ENCODE peak calls at places on chromosome 1, in five cellular contexts. W is endodermal cell, O is tibial artery, P is BJ, A is colonic mucosa. J is an unnamed sample.

GRCh38 chr1:1434131-1434811 is 1.2 kb upstream of the VWA1 start:
- DNase-seq in W (peak; percentile 91), P (no peak), A (peak; percentile 40), O (peak; percentile 80), J (no peak)

GRCh38 chr1:172460901-172461315 is 17.0 kb upstream of the PIGC start:
- DNase-seq in P (no peak), A (no peak), W (no peak), O (no peak), J (no peak)

GRCh38 chr1:6037338-6037762 is 8.3 kb upstream of the KCNAB2 start:
- DNase-seq in P (no peak), A (no peak), O (no peak), W (peak; percentile 63), J (no peak)

GRCh38 chr1:159177273-159177907 is 6.0 kb downstream of the CADM3 start:
- DNase-seq in O (no peak), P (no peak), W (peak; percentile 92), A (peak; percentile 29), J (peak; percentile 21)

GRCh38 chr1:32900956-32901822 is at the start of gene TMEM54:
- DNase-seq in O (peak; percentile 72), A (peak; percentile 81), P (no peak), W (peak; percentile 74), J (no peak)

GRCh38 chr1:41404308-41404755 is 43.1 kb downstream of the FOXO6 start:
- DNase-seq in W (peak; percentile 83), P (no peak), A (no peak), O (no peak), J (no peak)

GRCh38 chr1:51249445-51249844 is 13.4 kb downstream of the RNF11 start:
- DNase-seq in W (no peak), O (no peak), P (no peak), A (no peak), J (no peak)

GRCh38 chr1:6660415-6661049 is 35.9 kb downstream of the THAP3 start:
- DNase-seq in P (no peak), W (no peak), O (no peak), A (no peak), J (peak; percentile 10)

GRCh38 chr1:9280015-9280860 is 12.5 kb upstream of the SPSB1 start:
- DNase-seq in O (peak; percentile 86), P (peak; percentile 71), W (peak; percentile 71), A (peak; percentile 68), J (peak; percentile 81)

GRCh38 chr1:208485512-208485911 is 241.3 kb upstream of the PLXNA2 start:
- DNase-seq in P (no peak), W (no peak), O (no peak), A (no peak), J (no peak)

GRCh38 chr1:177469519-177469918 is 298.8 kb downstream of the BRINP2 start:
- DNase-seq in A (no peak), W (no peak), P (no peak), O (no peak), J (no peak)

GRCh38 chr1:66927528-66927927 is 2.7 kb downstream of the MIER1 start:
- DNase-seq in P (no peak), O (no peak), W (no peak), A (no peak), J (no peak)

GRCh38 chr1:17259233-17259873 is 10.5 kb downstream of the PADI3 start:
- DNase-seq in A (no peak), W (no peak), P (no peak), O (no peak), J (no peak)

GRCh38 chr1:224433041-224433670 is 1.4 kb downstream of the WDR26 start:
- DNase-seq in A (peak; percentile 63), W (peak; percentile 59), P (no peak), O (no peak), J (no peak)

GRCh38 chr1:4054957-4055676 is 155.0 kb upstream of the C1orf174 start:
- DNase-seq in A (no peak), O (peak; percentile 58), P (no peak), W (no peak), J (no peak)

GRCh38 chr1:26145041-26145959 is 13.6 kb upstream of the FAM110D start:
- DNase-seq in P (no peak), A (peak; percentile 88), W (peak; percentile 93), O (peak; percentile 83), J (no peak)

GRCh38 chr1:23423415-23424170 is 955 bp downstream of the TCEA3 start:
- DNase-seq in A (peak; percentile 90), O (no peak), W (peak; percentile 83), P (no peak), J (no peak)

GRCh38 chr1:206422525-206422924 is 47.8 kb upstream of the IKBKE start:
- DNase-seq in W (no peak), O (no peak), A (no peak), P (no peak), J (no peak)

GRCh38 chr1:103069201-103069600 is 39.1 kb downstream of the COL11A1 start:
- DNase-seq in W (no peak), P (no peak), A (no peak), O (no peak), J (no peak)

GRCh38 chr1:203091761-203092330 is 6.0 kb upstream of the MYOG start:
- DNase-seq in A (no peak), P (no peak), W (no peak), O (no peak), J (no peak)

GRCh38 chr1:46027788-46028573 is 104.4 kb downstream of the PIK3R3 start:
- DNase-seq in O (no peak), P (no peak), W (no peak), A (no peak), J (no peak)

GRCh38 chr1:18738617-18739016 is 108.0 kb downstream of the PAX7 start:
- DNase-seq in O (no peak), P (no peak), A (no peak), W (no peak), J (no peak)

GRCh38 chr1:156220226-156220625 is 7.4 kb downstream of the PMF1 start:
- DNase-seq in O (no peak), A (no peak), W (no peak), P (no peak), J (no peak)

GRCh38 chr1:24714859-24715520 is 30.3 kb upstream of the CLIC4 start:
- DNase-seq in O (no peak), W (no peak), P (no peak), A (no peak), J (no peak)

GRCh38 chr1:172917972-172918371 is 132.8 kb downstream of the TNFSF18 start:
- DNase-seq in A (no peak), P (peak; percentile 93), W (no peak), O (no peak), J (peak; percentile 85)

GRCh38 chr1:162077900-162078299 is 8.4 kb downstream of the NOS1AP start:
- DNase-seq in A (no peak), O (no peak), P (no peak), W (no peak), J (no peak)

GRCh38 chr1:218702808-218703207 is 357.7 kb downstream of the TGFB2 start:
- DNase-seq in A (no peak), P (no peak), O (no peak), W (no peak), J (no peak)

GRCh38 chr1:19418503-19418971 is 66.8 kb downstream of the CAPZB start:
- DNase-seq in W (no peak), O (no peak), A (no peak), P (peak; percentile 66), J (no peak)

GRCh38 chr1:205667909-205668643 is 12.2 kb downstream of the SLC45A3 start:
- DNase-seq in W (no peak), O (no peak), P (no peak), A (peak; percentile 75), J (no peak)

GRCh38 chr1:245605480-245606156 is 450.8 kb downstream of the KIF26B start:
- DNase-seq in A (no peak), O (no peak), P (peak; percentile 60), W (peak; percentile 48), J (no peak)

GRCh38 chr1:31709060-31709459 is 5.2 kb upstream of the COL16A1 start:
- DNase-seq in P (no peak), O (no peak), W (no peak), A (no peak), J (no peak)

GRCh38 chr1:205313681-205314308 is 7.8 kb downstream of the NUAK2 start:
- DNase-seq in O (peak; percentile 70), P (no peak), A (peak; percentile 57), W (peak; percentile 95), J (no peak)

GRCh38 chr1:239816090-239816812 is 275.4 kb upstream of the FMN2 start:
- DNase-seq in O (peak; percentile 74), A (peak; percentile 29), P (peak; percentile 10), W (peak; percentile 87), J (peak; percentile 77)

DNA sequence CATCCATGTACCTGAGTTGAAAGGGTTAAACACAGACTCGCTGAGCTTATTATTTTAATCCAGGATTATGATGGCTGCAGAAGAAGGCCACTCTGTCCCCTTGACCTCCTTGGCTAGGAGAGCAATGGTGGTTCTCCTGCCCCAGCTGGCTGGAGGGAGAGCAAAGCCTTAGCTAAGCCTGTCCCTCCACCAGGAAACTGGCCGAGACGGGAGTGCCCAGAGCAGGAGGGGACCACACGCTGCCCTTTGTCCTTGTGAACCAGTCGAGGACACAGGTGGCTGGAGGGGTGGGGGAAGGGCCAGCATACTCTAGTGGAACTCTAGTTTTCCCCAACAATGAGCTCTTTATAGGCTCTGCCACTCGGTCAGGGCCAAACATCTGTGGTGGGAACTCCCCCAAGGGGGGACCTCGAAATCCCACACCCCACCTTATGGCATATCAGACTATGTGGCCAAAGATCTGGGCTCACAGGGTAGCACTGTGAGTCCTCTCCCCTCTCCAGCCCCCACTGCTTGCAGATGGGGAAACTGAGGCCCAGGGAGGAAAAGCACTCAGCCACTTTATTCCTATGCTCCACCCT is 12.9 kb downstream of the KIAA1614 start:
- DNase-seq in P (no peak), A (no peak), O (no peak), W (no peak), J (no peak)
- H3K4me3 ChIP-seq in P (no peak overlapping the region), A (no peak overlapping the region), O (no peak overlapping the region), W (no peak overlapping the region), J (no peak overlapping the region)

DNA sequence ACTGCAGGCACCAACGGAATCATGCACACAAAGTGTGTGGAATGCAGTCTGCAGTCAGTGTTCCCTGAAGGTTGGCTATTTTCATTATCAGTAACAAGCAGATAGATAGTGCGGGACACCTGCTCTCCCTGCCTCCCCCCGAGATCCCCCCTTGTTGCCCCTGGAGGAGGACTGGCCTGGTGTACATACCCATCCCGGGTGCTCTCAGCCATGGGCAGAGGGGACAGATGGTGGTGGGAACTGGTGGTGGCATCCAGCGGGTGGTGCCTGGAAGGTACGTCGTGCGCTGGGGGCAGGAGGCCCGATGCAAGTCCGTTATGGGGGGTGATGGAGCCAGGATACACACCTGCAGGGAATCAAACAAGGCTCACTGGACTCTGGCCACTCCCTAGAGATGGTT is 55.2 kb downstream of the DMRTB1 start:
- DNase-seq in A (no peak), W (no peak), O (no peak), P (no peak), J (no peak)
- TF ChIP-seq CTCF in A (no peak), W (no peak), O (no peak), P (no peak), J (no peak)

GRCh38 chr1:110355321-110355720 is 16.1 kb downstream of the RBM15 start:
- DNase-seq in W (no peak), A (no peak), O (no peak), P (no peak), J (no peak)
- H3K36me3 ChIP-seq in W (peaks cover 37% of the 10 kb centered on the region), A (no peaks in the 10 kb centered on the region), O (no peaks in the 10 kb centered on the region), P (no peaks in the 10 kb centered on the region), J (no peaks in the 10 kb centered on the region)

DNA sequence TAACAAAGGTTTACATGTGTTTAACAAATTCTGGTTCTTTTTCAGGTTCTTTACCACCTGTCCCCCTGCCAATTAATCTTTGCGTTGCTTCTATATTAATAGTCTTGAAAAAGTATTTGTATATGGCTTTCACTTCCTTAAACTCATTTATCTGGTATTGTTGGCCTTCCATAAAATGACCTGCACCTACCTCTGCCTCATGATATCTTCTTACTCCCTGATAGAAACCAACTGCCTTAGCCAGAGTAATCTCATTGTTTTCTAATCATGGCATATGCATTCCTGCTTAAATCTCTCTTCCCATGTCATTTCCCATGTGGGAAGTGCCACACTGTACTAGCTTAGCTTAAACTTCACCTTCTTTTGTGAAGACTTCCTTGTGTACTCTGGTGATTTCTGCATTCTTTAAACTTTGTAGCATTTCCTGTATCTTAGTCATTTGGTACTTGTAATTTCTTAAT is 8.7 kb downstream of the SMG7 start:
- DNase-seq in W (no peak), O (no peak), A (no peak), P (no peak), J (no peak)
- H3K4me3 ChIP-seq in W (peak overlapping the region; percentile 41), O (no peak overlapping the region), A (no peak overlapping the region), P (no peak overlapping the region), J (no peak overlapping the region)

J was measured in kidney epithelial cell.